ENCODE peak calls at places on chromosomes 11 and 22, in five cellular contexts. I, V, X, P and Z are unnamed samples.

GRCh38 chr22:23282089-23282501 is 101.8 kb downstream of the BCR start:
- DNase-seq in P (peak), V (peak), X (no peak), I (peak), Z (peak)

GRCh38 chr11:70394211-70394950 is 3.9 kb upstream of the CTTN start:
- DNase-seq in X (no peak), I (no peak), V (no peak), P (no peak), Z (no peak)

GRCh38 chr22:35638408-35638807 is 9.8 kb upstream of the APOL6 start:
- DNase-seq in X (no peak), I (peak), V (no peak), P (no peak), Z (peak)

GRCh38 chr22:44357962-44358553 is 45.3 kb upstream of the SHISAL1 start:
- DNase-seq in X (no peak), P (no peak), I (peak), V (no peak), Z (no peak)

GRCh38 chr11:64661622-64662021 is 61.4 kb downstream of the NRXN2 start:
- DNase-seq in P (no peak), I (no peak), V (no peak), X (no peak), Z (no peak)

GRCh38 chr11:110907629-110908028 is 195.4 kb upstream of the ARHGAP20 start:
- DNase-seq in V (peak), P (no peak), X (no peak), I (peak), Z (no peak)

GRCh38 chr11:818396-819128 is at the start of gene PNPLA2:
- DNase-seq in P (no peak), X (no peak), I (no peak), V (no peak), Z (no peak)

GRCh38 chr22:26658671-26659478 is 1.5 kb downstream of the MIAT start:
- DNase-seq in V (peak), P (peak), X (peak), I (peak), Z (peak)

GRCh38 chr11:111945198-111945597 is 8.1 kb downstream of the DIXDC1 start:
- DNase-seq in V (no peak), P (no peak), X (no peak), I (no peak), Z (no peak)

GRCh38 chr11:130002352-130002845 is at the start of gene PRDM10:
- DNase-seq in V (peak), I (peak), P (peak), X (peak), Z (peak)

GRCh38 chr22:38174626-38175025 is 7.0 kb downstream of the PLA2G6 start:
- DNase-seq in X (no peak), P (no peak), I (no peak), V (no peak), Z (no peak)

GRCh38 chr11:93613432-93613831 is 48.0 kb upstream of the CEP295 start:
- DNase-seq in V (no peak), X (no peak), P (no peak), I (no peak), Z (no peak)